ENCODE peak calls at places on chromosomes 5 and 9, in seven cellular contexts. X is adipocyte, J is iris pigment epithelial cell, T is WTC11, K is cardiac fibroblast, B is GF-D8, Y is HCT116. A is an unnamed sample.

GRCh38 chr5:82635561-82636288 is 357.6 kb upstream of the RPS23 start:
- DNase-seq in X (peak), J (peak), T (no peak), K (no peak), B (no peak), Y (peak), A (no peak)

GRCh38 chr9:73805853-73806458 is 654.3 kb downstream of the ANXA1 start:
- DNase-seq in X (no peak), J (no peak), T (no peak), K (no peak), B (no peak), Y (no peak), A (no peak)

GRCh38 chr5:146962801-146963355 is 84.3 kb upstream of the PPP2R2B start:
- DNase-seq in X (peak), J (peak), T (no peak), K (peak), B (no peak), Y (no peak), A (no peak)

GRCh38 chr9:129596541-129597328 is 24.2 kb downstream of the C9orf50 start:
- DNase-seq in X (peak), J (peak), T (peak), K (peak), B (no peak), Y (peak), A (no peak)

GRCh38 chr9:127122176-127123151 is at the start of gene ANGPTL2:
- DNase-seq in X (peak), J (peak), T (peak), K (peak), B (no peak), Y (no peak), A (no peak)

GRCh38 chr9:15735083-15735974 is 182.5 kb downstream of the CCDC171 start:
- DNase-seq in X (peak), J (peak), T (no peak), K (peak), B (no peak), Y (no peak), A (no peak)

GRCh38 chr5:142403583-142403982 is 78.8 kb upstream of the SPRY4 start:
- DNase-seq in X (no peak), J (no peak), T (no peak), K (no peak), B (no peak), Y (peak), A (no peak)

GRCh38 chr5:149688406-149688805 is 41.7 kb upstream of the PPARGC1B start:
- DNase-seq in X (no peak), J (no peak), T (no peak), K (no peak), B (no peak), Y (no peak), A (no peak)

GRCh38 chr9:127809562-127810377 is 7.1 kb downstream of the FPGS start:
- DNase-seq in X (no peak), J (peak), T (peak), K (peak), B (no peak), Y (no peak), A (no peak)

GRCh38 chr5:138743506-138743905 is 9.7 kb upstream of the CTNNA1 start:
- DNase-seq in X (no peak), J (no peak), T (peak), K (no peak), B (no peak), Y (no peak), A (no peak)